ENCODE peak calls at places on chromosomes 11 and 22, in ten cellular contexts. C is A549, P is PC-9, T is neural progenitor cell, Z is testis, V is esophagus squamous epithelium, W is uterus, O is cardiac muscle cell, A is HCT116, R is MM.1S. J is an unnamed sample. For H3K4me1, the result is how much of the 10 kb centered on the place peaks cover.

GRCh38 chr11:121035823-121036222 is 11.9 kb downstream of the TBCEL start:
- DNase-seq in W (no peak), C (no peak), R (peak), T (no peak), Z (no peak), A (no peak), V (no peak), O (no peak), P (no peak), J (no peak)

GRCh38 chr11:117621226-117621625 is 175.8 kb downstream of the DSCAML1 start:
- DNase-seq in R (no peak), V (no peak), C (peak), P (no peak), Z (no peak), W (no peak), A (peak), O (no peak), T (no peak), J (no peak)

GRCh38 chr11:25065711-25066110 is 568.9 kb downstream of the LUZP2 start:
- DNase-seq in P (peak), O (no peak), A (no peak), V (no peak), Z (no peak), R (no peak), W (no peak), C (peak), T (no peak), J (no peak)

GRCh38 chr11:132318421-132319157 is 948.2 kb downstream of the NTM start:
- DNase-seq in C (no peak), Z (no peak), T (no peak), R (no peak), O (no peak), V (no peak), A (no peak), P (no peak), W (no peak), J (peak)

GRCh38 chr11:35682230-35683195 is 19.9 kb downstream of the TRIM44 start:
- DNase-seq in V (no peak), T (peak), C (no peak), W (no peak), P (no peak), A (no peak), O (no peak), Z (peak), R (no peak), J (no peak)

GRCh38 chr11:95248666-95249467 is 17.9 kb upstream of the SESN3 start:
- DNase-seq in A (no peak), T (peak), O (no peak), V (no peak), R (no peak), P (no peak), Z (no peak), C (no peak), W (no peak), J (no peak)

GRCh38 chr11:23232652-23233051 is 372.4 kb upstream of the CCDC179 start:
- DNase-seq in P (no peak), O (no peak), C (no peak), V (no peak), W (no peak), A (no peak), Z (no peak), T (no peak), R (no peak), J (no peak)

GRCh38 chr22:45903355-45904149 is 73.4 kb downstream of the WNT7B start:
- DNase-seq in T (no peak), R (no peak), C (no peak), O (no peak), W (no peak), Z (no peak), P (peak), V (no peak), A (no peak), J (peak)

GRCh38 chr11:86062719-86063118 is 6.2 kb downstream of the PICALM start:
- DNase-seq in P (no peak), Z (no peak), C (no peak), T (no peak), R (no peak), V (no peak), W (no peak), A (no peak), O (no peak), J (no peak)

GRCh38 chr22:50308986-50309600 is 1.6 kb upstream of the PLXNB2 start:
- DNase-seq in W (no peak), C (no peak), V (no peak), Z (no peak), T (no peak), P (no peak), A (no peak), O (no peak), R (no peak), J (no peak)

GRCh38 chr22:49779226-49779625 is 48.4 kb downstream of the BRD1 start:
- DNase-seq in V (no peak), Z (no peak), A (no peak), T (no peak), C (no peak), R (no peak), P (no peak), W (no peak), O (peak), J (no peak)

GRCh38 chr11:60890696-60891095 is 15.7 kb downstream of the PRPF19 start:
- DNase-seq in A (no peak), T (no peak), R (no peak), Z (no peak), C (no peak), V (no peak), P (no peak), W (no peak), O (no peak), J (no peak)

GRCh38 chr11:105937331-105937730 is 84.7 kb downstream of the MSANTD4 start:
- DNase-seq in T (no peak), C (peak), O (no peak), R (no peak), P (peak), V (no peak), A (peak), W (no peak), Z (no peak), J (no peak)

GRCh38 chr11:76141901-76142300 is 64.4 kb downstream of the WNT11 start:
- DNase-seq in T (no peak), P (no peak), R (no peak), O (no peak), V (no peak), A (no peak), Z (no peak), W (no peak), C (no peak), J (no peak)

GRCh38 chr11:76782526-76783293 is 446 bp upstream of the TSKU start:
- DNase-seq in R (peak), A (peak), V (no peak), P (peak), O (peak), Z (peak), T (peak), C (peak), W (peak), J (peak)

GRCh38 chr11:69818243-69819108 is 740 bp downstream of the FGF3 start:
- DNase-seq in P (no peak), V (no peak), O (no peak), C (no peak), T (peak), Z (no peak), A (no peak), R (no peak), W (no peak), J (no peak)
- H3K4me3 ChIP-seq in P (peak), V (no peak), O (peak), C (peak), T (peak), Z (peak), A (peak), R (no peak), W (no peak), J (no peak)

GRCh38 chr11:122339661-122340060 is 223.6 kb upstream of the BLID start:
- DNase-seq in W (no peak), T (no peak), R (no peak), Z (no peak), A (no peak), P (no peak), C (no peak), V (no peak), O (no peak), J (no peak)

GRCh38 chr11:122340607-122341006 is 224.6 kb upstream of the BLID start:
- DNase-seq in V (no peak), R (no peak), O (no peak), A (no peak), W (no peak), P (no peak), Z (no peak), C (no peak), T (no peak), J (no peak)

GRCh38 chr11:122343247-122343646 is 227.2 kb upstream of the BLID start:
- DNase-seq in T (no peak), C (no peak), Z (no peak), O (no peak), W (no peak), P (no peak), R (no peak), V (no peak), A (no peak), J (no peak)

GRCh38 chr11:122344281-122344680 is 228.3 kb upstream of the BLID start:
- DNase-seq in Z (peak), R (no peak), T (no peak), W (no peak), P (no peak), V (no peak), O (no peak), A (no peak), C (no peak), J (no peak)

GRCh38 chr11:122342089-122342749 is 226.2 kb upstream of the BLID start:
- DNase-seq in Z (no peak), T (no peak), W (no peak), P (peak), O (no peak), C (peak), R (no peak), A (peak), V (no peak), J (no peak)
- H3K27ac ChIP-seq in Z (no peak), T (no peak), W (no peak), P (peak), O (no peak), C (peak), R (no peak), A (no peak), V (no peak), J (no peak)

GRCh38 chr11:43316451-43316850 is 4.7 kb downstream of the API5 start:
- DNase-seq in R (peak), W (no peak), C (no peak), O (no peak), T (no peak), Z (no peak), A (no peak), V (no peak), P (no peak), J (peak)
- H3K4me1 ChIP-seq in R (under half), W (under half), C (under half), O (under half), T (under half), Z (under half), A (under half), V (under half), P (under half), J (under half)

DNA sequence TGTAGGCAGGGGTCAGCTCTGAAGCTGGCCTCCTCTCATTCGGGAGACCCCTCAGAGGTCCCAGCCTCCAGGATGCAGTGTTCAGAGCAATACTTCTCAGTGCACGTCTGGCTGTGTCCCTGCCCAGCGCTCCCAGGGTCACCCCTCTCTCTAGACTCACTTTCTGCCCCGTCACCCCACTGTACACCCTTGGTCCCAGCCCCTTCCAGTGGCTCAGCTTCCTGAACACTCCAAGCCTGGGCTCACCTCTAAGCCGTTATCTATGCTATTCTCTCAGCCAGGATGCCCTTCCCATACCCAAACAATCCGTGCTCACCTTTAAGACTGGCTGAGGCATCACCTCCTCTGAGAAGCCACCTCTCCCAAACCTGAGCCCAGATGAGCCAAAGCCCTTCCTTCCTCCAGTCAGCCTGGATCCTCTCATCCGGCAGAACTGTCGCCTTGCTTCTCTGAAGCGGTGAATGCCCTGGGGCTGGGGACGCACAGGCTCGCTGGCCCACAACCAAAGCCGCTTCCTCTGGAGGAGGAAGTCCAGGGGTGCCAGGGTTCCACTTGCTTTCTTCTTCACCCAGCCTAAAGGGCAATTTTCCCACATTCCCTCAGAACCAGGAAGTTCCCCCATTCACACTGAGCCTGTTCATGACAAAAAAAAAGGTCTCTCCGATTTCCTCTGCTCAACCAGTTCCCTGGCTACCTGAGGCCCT is 13.7 kb upstream of the CDKN1C start:
- DNase-seq in W (no peak), R (no peak), P (no peak), C (no peak), A (no peak), Z (no peak), V (no peak), O (no peak), T (no peak), J (no peak)
- H3K4me3 ChIP-seq in W (no peak), R (no peak), P (no peak), C (no peak), A (no peak), Z (no peak), V (peak), O (no peak), T (no peak), J (no peak)

GRCh38 chr11:9529333-9529648 is 44.2 kb upstream of the WEE1 start:
- DNase-seq in P (no peak), O (peak), W (peak), A (no peak), Z (no peak), V (no peak), R (no peak), T (no peak), C (no peak), J (no peak)

GRCh38 chr11:9528141-9528511 is 45.3 kb upstream of the WEE1 start:
- DNase-seq in Z (no peak), W (no peak), V (no peak), C (no peak), P (no peak), O (no peak), A (no peak), R (no peak), T (no peak), J (no peak)

GRCh38 chr11:9527481-9528140 is 45.9 kb upstream of the WEE1 start:
- DNase-seq in T (no peak), W (peak), V (no peak), R (no peak), A (peak), C (peak), Z (no peak), O (no peak), P (peak), J (peak)

GRCh38 chr11:9530020-9530628 is 43.3 kb upstream of the WEE1 start:
- DNase-seq in O (peak), T (peak), P (peak), R (no peak), C (no peak), V (no peak), A (no peak), W (no peak), Z (peak), J (no peak)

GRCh38 chr11:9528573-9529332 is 44.7 kb upstream of the WEE1 start:
- DNase-seq in C (no peak), A (no peak), O (peak), R (no peak), W (no peak), T (no peak), P (no peak), Z (no peak), V (no peak), J (no peak)
- H3K27ac ChIP-seq in C (peak), A (no peak), O (peak), R (no peak), W (peak), T (peak), P (peak), Z (no peak), V (peak), J (no peak)

GRCh38 chr11:31150011-31150410 is 219.5 kb downstream of the DCDC1 start:
- DNase-seq in Z (no peak), T (no peak), P (no peak), R (no peak), A (no peak), V (no peak), W (no peak), O (no peak), C (no peak), J (no peak)
- H3K4me1 ChIP-seq in Z (under half), T (under half), P (under half), R (under half), A (under half), V (under half), W (under half), O (under half), C (under half), J (under half)

GRCh38 chr22:19903031-19903430 is 38.5 kb upstream of the COMT start:
- DNase-seq in A (no peak), Z (no peak), V (no peak), W (no peak), T (peak), P (no peak), R (no peak), C (no peak), O (peak), J (no peak)
- H3K4me3 ChIP-seq in A (no peak), Z (no peak), V (no peak), W (no peak), T (no peak), P (no peak), R (no peak), C (no peak), O (no peak), J (no peak)

GRCh38 chr22:24446291-24446611 is 18.9 kb downstream of the ADORA2A start:
- DNase-seq in V (no peak), W (no peak), O (no peak), T (no peak), P (no peak), A (no peak), Z (no peak), C (no peak), R (no peak), J (no peak)

GRCh38 chr22:24445481-24446290 is 18.3 kb downstream of the ADORA2A start:
- DNase-seq in P (no peak), O (no peak), R (no peak), W (no peak), Z (no peak), A (no peak), C (no peak), V (no peak), T (peak), J (no peak)

GRCh38 chr22:24444251-24444650 is 16.9 kb downstream of the ADORA2A start:
- DNase-seq in V (no peak), W (no peak), O (no peak), P (no peak), A (no peak), T (no peak), C (no peak), R (no peak), Z (no peak), J (no peak)

GRCh38 chr22:24443668-24444067 is 16.3 kb downstream of the ADORA2A start:
- DNase-seq in T (no peak), P (no peak), Z (no peak), V (no peak), W (no peak), O (no peak), R (no peak), C (no peak), A (no peak), J (no peak)

GRCh38 chr22:24444729-24445466 is 17.5 kb downstream of the ADORA2A start:
- DNase-seq in P (no peak), Z (peak), C (no peak), R (no peak), A (no peak), W (no peak), O (peak), T (no peak), V (no peak), J (no peak)
- H3K27ac ChIP-seq in P (no peak), Z (no peak), C (no peak), R (no peak), A (no peak), W (no peak), O (peak), T (no peak), V (no peak), J (no peak)

J was measured in SJSA1.